ENCODE peak calls at places on chromosomes 1 and 21, in eight cellular contexts. Z is choroid plexus epithelial cell, R is GM12865, G is AG10803, B is fibroblast of mammary gland, P is lower leg skin, D is fibroblast of lung, U is sigmoid colon. S is an unnamed sample.

GRCh38 chr21:39483917-39484316 is 32.1 kb downstream of the SH3BGR start:
- DNase-seq in R (no peak), D (peak; percentile 74), U (no peak), P (no peak), G (peak; percentile 1), B (peak; percentile 3), Z (peak; percentile 39), S (peak; percentile 83)

GRCh38 chr1:52632732-52633290 is at the start of gene SHISAL2A:
- DNase-seq in B (peak; percentile 12), U (no peak), P (no peak), Z (no peak), R (peak; percentile 62), G (no peak), D (peak; percentile 43), S (no peak)

GRCh38 chr1:237736372-237737029 is 154.2 kb downstream of the ZP4 start:
- DNase-seq in U (no peak), D (no peak), G (no peak), P (no peak), B (no peak), R (peak; percentile 38), Z (no peak), S (no peak)

GRCh38 chr21:45070970-45071369 is 3.4 kb upstream of the ADARB1 start:
- DNase-seq in P (no peak), D (no peak), G (no peak), U (peak; percentile 39), Z (no peak), R (no peak), B (no peak), S (no peak)

GRCh38 chr1:162357681-162358266 is 18.9 kb downstream of the SPATA46 start:
- DNase-seq in Z (peak; percentile 73), U (no peak), R (peak; percentile 9), P (peak; percentile 68), D (no peak), G (peak; percentile 33), B (peak; percentile 62), S (peak; percentile 60)

GRCh38 chr21:45401916-45402900 is 2.8 kb upstream of the COL18A1 start:
- DNase-seq in P (peak; percentile 80), G (no peak), R (no peak), D (peak; percentile 13), U (peak; percentile 64), B (no peak), Z (no peak), S (peak; percentile 62)

GRCh38 chr1:151832318-151832984 is 849 bp upstream of the RORC start:
- DNase-seq in G (peak; percentile 69), B (peak; percentile 45), U (peak; percentile 86), R (no peak), P (peak; percentile 94), Z (peak; percentile 47), D (no peak), S (peak; percentile 47)

GRCh38 chr1:206050655-206051235 is 2.2 kb upstream of the RHEX start:
- DNase-seq in R (peak; percentile 99), G (no peak), U (no peak), D (peak; percentile 18), P (no peak), B (no peak), Z (peak; percentile 28), S (no peak)

DNA sequence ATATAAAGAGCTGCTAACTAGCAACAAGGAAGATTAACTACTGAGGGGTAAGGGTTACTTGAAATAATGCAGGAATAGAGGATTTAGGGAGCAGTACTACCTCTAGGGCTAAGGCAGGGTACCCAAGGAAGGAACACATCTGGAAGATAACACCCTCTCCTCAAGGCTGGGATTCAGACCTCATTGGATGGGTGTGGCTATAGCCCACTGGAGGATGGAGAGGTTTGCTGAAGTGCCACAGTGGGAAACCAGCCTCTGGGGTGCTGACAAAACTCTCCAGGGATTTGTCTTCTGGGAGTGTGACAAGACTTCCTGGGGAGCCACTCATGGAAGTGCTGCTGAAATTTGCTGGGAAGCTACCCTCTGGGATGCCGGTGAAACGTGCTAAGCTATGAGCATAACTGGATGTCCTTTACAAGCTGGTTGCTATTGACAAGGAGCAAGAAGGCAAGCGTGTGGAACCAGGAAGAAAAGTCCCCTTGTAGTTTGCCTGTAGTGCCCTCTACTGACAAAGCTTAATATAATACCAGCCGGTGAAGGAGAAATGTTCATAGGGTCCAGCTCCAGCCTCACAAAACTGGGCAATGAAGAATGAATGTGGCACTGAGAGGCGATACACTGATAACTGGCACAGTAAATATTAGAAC is 122.8 kb upstream of the USP24 start:
- DNase-seq in U (no peak), P (no peak), G (peak; percentile 55), Z (peak; percentile 89), D (peak; percentile 58), B (peak; percentile 82), R (peak; percentile 69), S (peak; percentile 75)
- TF ChIP-seq CTCF in U (no peak), P (no peak), G (peak; percentile 54), Z (peak; percentile 78), D (peak; percentile 67), B (peak; percentile 75), R (peak; percentile 62), S (peak; percentile 55)

DNA sequence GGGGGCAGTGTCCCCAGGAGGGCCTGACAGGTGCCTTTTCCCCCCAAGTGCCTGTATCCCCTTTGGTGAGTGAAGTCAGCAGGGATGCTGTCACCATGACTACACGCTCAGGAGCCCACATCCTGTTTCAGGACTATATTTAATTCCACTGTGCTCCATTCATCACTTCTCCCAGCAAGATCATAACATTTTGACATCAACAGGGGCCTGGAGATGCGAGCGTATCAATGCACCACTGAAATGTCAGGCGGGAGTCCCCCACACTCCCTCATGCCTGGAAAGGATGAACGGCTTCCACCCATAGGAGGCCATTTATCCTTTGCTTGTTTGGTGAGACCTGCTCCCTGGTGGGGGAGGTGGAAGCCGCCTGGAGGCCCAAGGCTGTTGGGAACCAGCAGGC is 119.1 kb downstream of the PTPRU start:
- DNase-seq in Z (no peak), R (no peak), U (no peak), G (no peak), D (no peak), P (no peak), B (no peak), S (no peak)
- H3K4me3 ChIP-seq in Z (no peak overlapping the region), R (no peak overlapping the region), U (no peak overlapping the region), G (no peak overlapping the region), D (no peak overlapping the region), P (no peak overlapping the region), B (no peak overlapping the region), S (no peak overlapping the region)

GRCh38 chr1:16139473-16139962 is 16.4 kb downstream of the EPHA2 start:
- DNase-seq in R (no peak), B (peak; percentile 81), G (peak; percentile 89), P (no peak), U (no peak), D (peak; percentile 95), Z (peak; percentile 74), S (peak; percentile 74)
- TF ChIP-seq CTCF in R (no peak), B (no peak), G (no peak), P (no peak), U (no peak), D (no peak), Z (no peak), S (no peak)

GRCh38 chr1:247156787-247157232 is 15.0 kb downstream of the ZNF124 start:
- DNase-seq in B (peak; percentile 18), G (no peak), R (no peak), Z (peak; percentile 3), P (no peak), U (no peak), D (no peak), S (peak; percentile 2)
- H3K4me3 ChIP-seq in B (no peak overlapping the region), G (no peak overlapping the region), R (no peak overlapping the region), Z (no peak overlapping the region), P (no peak overlapping the region), U (no peak overlapping the region), D (no peak overlapping the region), S (no peak overlapping the region)

GRCh38 chr1:179447489-179447888 is 81.7 kb downstream of the AXDND1 start:
- DNase-seq in R (peak; percentile 24), G (peak; percentile 9), D (no peak), Z (peak; percentile 19), B (peak; percentile 10), U (no peak), P (no peak), S (no peak)
- TF ChIP-seq CTCF in R (peak; percentile 26), G (peak; percentile 26), D (peak; percentile 19), Z (peak; percentile 33), B (peak; percentile 20), U (no peak), P (no peak), S (peak; percentile 17)

GRCh38 chr1:26373789-26374188 is 1.2 kb upstream of the ZNF683 start:
- DNase-seq in B (peak; percentile 20), Z (no peak), D (peak; percentile 66), U (no peak), P (no peak), R (no peak), G (no peak), S (peak; percentile 21)
- H3K4me3 ChIP-seq in B (no peak overlapping the region), Z (no peak overlapping the region), D (no peak overlapping the region), U (no peak overlapping the region), P (no peak overlapping the region), R (no peak overlapping the region), G (no peak overlapping the region), S (no peak overlapping the region)

GRCh38 chr1:87335175-87335992 is 6.7 kb downstream of the LMO4 start:
- DNase-seq in Z (peak; percentile 21), P (peak; percentile 94), R (peak; percentile 82), D (peak; percentile 58), U (peak; percentile 81), G (peak; percentile 31), B (no peak), S (peak; percentile 14)
- TF ChIP-seq CTCF in Z (no peak), P (no peak), R (peak; percentile 35), D (no peak), U (peak; percentile 45), G (no peak), B (no peak), S (peak; percentile 11)

S was measured in fibroblast of the aortic adventitia.